ENCODE peak calls at places on chromosomes 6 and 20, in ten cellular contexts. J is psoas muscle, K is adrenal gland, I is IMR-90, Y is heart left ventricle, P is uterus, C is lower lobe of right lung, H is thyroid gland, N is HCT116, U is lung. S is an unnamed sample.
A peak's percentile ranks its signal among the peaks of the same experiment; 100 is the strongest.

GRCh38 chr6:117711369-117711768 is 36.1 kb downstream of the NUS1 start:
- DNase-seq in I (no peak), C (no peak), J (no peak), Y (no peak), P (no peak), U (no peak), H (no peak), N (no peak), K (no peak), S (no peak)

GRCh38 chr20:7980332-7981046 is 39.1 kb downstream of the TMX4 start:
- DNase-seq in I (peak; percentile 64), C (no peak), H (no peak), Y (no peak), P (no peak), U (no peak), K (peak; percentile 14), J (no peak), N (peak; percentile 23), S (no peak)

GRCh38 chr20:20407891-20408805 is 40.2 kb downstream of the INSM1 start:
- DNase-seq in U (no peak), Y (no peak), K (no peak), I (peak; percentile 35), H (no peak), P (no peak), C (no peak), J (no peak), N (peak; percentile 3), S (no peak)

GRCh38 chr6:169864148-169865030 is 113.0 kb downstream of the ERMARD start:
- DNase-seq in N (no peak), C (no peak), U (no peak), P (no peak), H (peak; percentile 19), Y (no peak), I (no peak), K (no peak), J (no peak), S (no peak)

GRCh38 chr6:35487653-35488516 is 9.0 kb downstream of the TEAD3 start:
- DNase-seq in H (no peak), C (peak; percentile 69), J (no peak), Y (no peak), U (no peak), N (no peak), P (peak; percentile 83), I (peak; percentile 54), K (no peak), S (no peak)

GRCh38 chr6:35969676-35970075 is 48.8 kb upstream of the SRPK1 start:
- DNase-seq in U (no peak), I (peak; percentile 48), C (no peak), J (no peak), Y (no peak), H (no peak), K (no peak), P (no peak), N (no peak), S (no peak)

GRCh38 chr20:4069741-4070140 is 54.4 kb upstream of the RNF24 start:
- DNase-seq in N (no peak), U (no peak), C (no peak), I (peak; percentile 72), H (no peak), J (no peak), Y (no peak), K (no peak), P (no peak), S (no peak)

GRCh38 chr6:121912905-121913304 is 477.5 kb downstream of the GJA1 start:
- DNase-seq in I (no peak), N (no peak), J (no peak), H (no peak), U (no peak), K (no peak), P (no peak), C (no peak), Y (no peak), S (no peak)

GRCh38 chr6:141562801-141563763 is 569.6 kb upstream of the GJE1 start:
- DNase-seq in J (peak; percentile 41), U (peak; percentile 54), H (peak; percentile 61), Y (no peak), K (peak; percentile 61), C (no peak), N (peak; percentile 73), I (peak; percentile 91), P (peak; percentile 67), S (peak; percentile 52)
- H3K4me3 ChIP-seq in J (peak overlapping the region; percentile 59), U (no peak overlapping the region), H (no peak overlapping the region), Y (peak overlapping the region; percentile 50), K (no peak overlapping the region), C (peak overlapping the region; percentile 39), N (no peak overlapping the region), I (no peak overlapping the region), P (no peak overlapping the region), S (peak overlapping the region; percentile 90)

GRCh38 chr6:130862370-130862769 is 35.2 kb downstream of the SMLR1 start:
- DNase-seq in Y (no peak), I (no peak), N (no peak), U (no peak), J (no peak), P (no peak), H (no peak), K (no peak), C (no peak), S (no peak)

GRCh38 chr6:130863415-130864230 is 36.4 kb downstream of the SMLR1 start:
- DNase-seq in P (no peak), C (no peak), J (no peak), I (no peak), K (no peak), Y (no peak), N (no peak), H (no peak), U (no peak), S (no peak)

GRCh38 chr6:130869681-130870080 is 42.5 kb downstream of the SMLR1 start:
- DNase-seq in N (no peak), Y (no peak), K (no peak), H (no peak), P (no peak), U (no peak), J (no peak), C (no peak), I (no peak), S (no peak)

GRCh38 chr6:130864344-130864743 is 37.1 kb downstream of the SMLR1 start:
- DNase-seq in C (no peak), H (no peak), J (no peak), N (no peak), P (no peak), I (no peak), K (no peak), U (no peak), Y (no peak), S (no peak)

DNA sequence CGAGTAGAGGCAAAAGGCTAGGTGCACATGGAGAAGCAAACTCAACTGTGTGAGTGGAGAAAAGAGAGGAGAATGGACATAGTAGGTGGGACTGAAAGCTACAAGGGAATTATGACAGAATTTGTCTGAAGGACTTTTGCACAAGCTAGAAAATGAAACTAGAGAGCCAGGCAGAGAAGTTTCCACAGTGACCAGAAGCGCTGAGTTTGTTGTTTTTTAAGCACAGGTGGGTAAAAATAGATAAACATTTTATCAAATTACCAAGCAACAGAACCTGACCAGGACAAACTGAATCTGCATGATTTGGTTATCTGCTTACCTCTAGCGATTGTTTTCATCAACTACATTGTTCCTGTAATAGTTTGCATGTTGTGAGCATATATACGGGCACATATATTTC is 38.6 kb downstream of the SMLR1 start:
- DNase-seq in U (no peak), I (no peak), H (no peak), C (no peak), P (no peak), N (no peak), Y (no peak), J (no peak), K (no peak), S (no peak)
- H3K36me3 ChIP-seq in U (peaks cover 5% of the 10 kb centered on the region), I (peaks cover 35% of the 10 kb centered on the region), H (no peaks in the 10 kb centered on the region), C (peaks cover 43% of the 10 kb centered on the region), P (no peaks in the 10 kb centered on the region), N (no peaks in the 10 kb centered on the region), Y (peaks cover 11% of the 10 kb centered on the region), J (peaks cover 49% of the 10 kb centered on the region), K (peaks cover 15% of the 10 kb centered on the region), S (peaks cover 7% of the 10 kb centered on the region)

DNA sequence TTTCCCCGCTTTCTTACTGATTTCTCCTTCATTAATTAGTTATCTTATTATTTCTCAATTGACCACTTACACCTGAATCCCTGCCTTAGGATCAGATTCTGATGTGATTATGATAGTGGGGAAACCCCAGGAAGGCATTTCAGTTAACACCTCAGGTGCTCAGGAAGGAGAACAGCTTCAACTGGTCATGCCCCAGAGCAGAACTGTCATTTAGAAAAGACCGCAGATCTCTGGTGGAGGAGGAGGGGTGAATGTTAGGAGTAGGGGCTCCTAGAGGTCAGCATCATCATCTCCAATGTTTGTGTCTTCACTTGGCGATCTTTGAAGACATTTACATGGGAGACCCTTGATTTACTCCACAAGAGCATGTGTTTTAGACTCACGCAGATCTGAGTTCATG is 44.5 kb downstream of the PROKR2 start:
- DNase-seq in Y (no peak), H (no peak), J (no peak), I (no peak), N (no peak), U (no peak), C (no peak), K (no peak), P (no peak), S (no peak)
- H3K9me3 ChIP-seq in Y (no peaks in the 10 kb centered on the region), H (no peaks in the 10 kb centered on the region), J (no peaks in the 10 kb centered on the region), I (no peaks in the 10 kb centered on the region), N (no peaks in the 10 kb centered on the region), U (no peaks in the 10 kb centered on the region), C (no peaks in the 10 kb centered on the region), K (no peaks in the 10 kb centered on the region), P (no peaks in the 10 kb centered on the region), S (no peaks in the 10 kb centered on the region)

GRCh38 chr6:85462673-85463072 is 12.8 kb downstream of the NT5E start:
- DNase-seq in H (peak; percentile 53), I (no peak), K (no peak), P (no peak), U (no peak), Y (no peak), C (no peak), J (no peak), N (no peak), S (no peak)

GRCh38 chr6:85463621-85464259 is 13.9 kb downstream of the NT5E start:
- DNase-seq in H (peak; percentile 37), N (no peak), P (no peak), C (no peak), U (no peak), J (no peak), K (no peak), I (no peak), Y (no peak), S (no peak)

GRCh38 chr6:85464260-85464644 is 14.4 kb downstream of the NT5E start:
- DNase-seq in H (no peak), Y (no peak), I (peak; percentile 98), U (no peak), P (peak; percentile 43), K (peak; percentile 16), C (no peak), J (peak; percentile 22), N (peak; percentile 97), S (peak; percentile 79)

GRCh38 chr6:85465762-85466161 is 15.9 kb downstream of the NT5E start:
- DNase-seq in C (no peak), I (no peak), U (no peak), P (no peak), J (no peak), N (no peak), Y (no peak), K (no peak), H (no peak), S (no peak)

DNA sequence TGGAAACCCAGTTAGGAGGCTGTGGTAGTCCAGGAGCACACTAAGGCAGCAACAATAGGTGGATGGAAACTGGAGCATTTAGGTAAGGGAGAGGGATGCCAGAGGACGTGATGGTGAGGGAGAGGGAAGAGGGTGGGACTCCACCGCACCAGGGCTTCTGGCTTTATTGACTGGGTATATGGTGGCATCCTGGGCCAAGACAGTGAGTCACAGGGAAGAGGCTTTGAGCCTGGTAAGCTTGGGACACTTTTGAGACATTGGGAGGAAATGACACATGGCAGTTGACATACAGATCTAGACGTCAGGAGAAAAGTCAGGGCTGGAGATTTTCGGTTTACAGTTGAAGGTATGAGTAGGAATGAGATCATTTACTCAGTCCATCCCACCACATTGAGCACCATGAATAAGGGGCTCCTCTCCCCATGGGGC is 14.9 kb downstream of the NT5E start:
- DNase-seq in Y (no peak), J (no peak), H (no peak), K (peak; percentile 29), P (no peak), U (no peak), I (peak; percentile 98), C (no peak), N (peak; percentile 97), S (peak; percentile 82)
- H3K4me3 ChIP-seq in Y (no peak overlapping the region), J (no peak overlapping the region), H (no peak overlapping the region), K (no peak overlapping the region), P (no peak overlapping the region), U (no peak overlapping the region), I (no peak overlapping the region), C (no peak overlapping the region), N (peak overlapping the region; percentile 15), S (no peak overlapping the region)